ENCODE peak calls at places on chromosomes 13 and 19, in ten cellular contexts. U, Z, O, C, S, T, E, B, M and X are unnamed samples.

GRCh38 chr19:48807590-48808308 is 3.1 kb downstream of the BCAT2 start:
- DNase-seq in U (no peak), Z (no peak), O (peak), C (no peak), S (peak), T (no peak), E (no peak), B (no peak), M (peak), X (no peak)

GRCh38 chr13:98405107-98405571 is 171.8 kb downstream of the STK24 start:
- DNase-seq in U (no peak), Z (no peak), O (no peak), C (no peak), S (peak), T (no peak), E (no peak), B (no peak), M (peak), X (no peak)

GRCh38 chr13:94860981-94861407 is 148.6 kb upstream of the SOX21 start:
- DNase-seq in U (no peak), Z (no peak), O (no peak), C (no peak), S (no peak), T (no peak), E (no peak), B (no peak), M (no peak), X (no peak)

GRCh38 chr19:21202865-21203494 is 61.1 kb downstream of the ZNF431 start:
- DNase-seq in U (peak), Z (no peak), O (no peak), C (no peak), S (no peak), T (no peak), E (no peak), B (no peak), M (peak), X (no peak)

GRCh38 chr19:961866-962620 is 22.1 kb upstream of the WDR18 start:
- DNase-seq in U (no peak), Z (no peak), O (peak), C (no peak), S (no peak), T (no peak), E (peak), B (no peak), M (no peak), X (no peak)

GRCh38 chr13:27137759-27138158 is 33.9 kb downstream of the USP12 start:
- DNase-seq in U (no peak), Z (no peak), O (no peak), C (no peak), S (peak), T (no peak), E (no peak), B (no peak), M (no peak), X (no peak)

GRCh38 chr13:48739346-48740037 is 85.8 kb downstream of the CYSLTR2 start:
- DNase-seq in U (no peak), Z (no peak), O (no peak), C (no peak), S (no peak), T (no peak), E (no peak), B (no peak), M (no peak), X (no peak)

GRCh38 chr19:10517760-10518443 is 655 bp upstream of the S1PR5 start:
- DNase-seq in U (peak), Z (peak), O (no peak), C (no peak), S (peak), T (no peak), E (no peak), B (peak), M (peak), X (no peak)

GRCh38 chr19:20039203-20039723 is at the start of gene ZNF682:
- DNase-seq in U (peak), Z (peak), O (peak), C (peak), S (peak), T (peak), E (peak), B (peak), M (peak), X (peak)

GRCh38 chr13:23674795-23675640 is 104.8 kb downstream of the TNFRSF19 start:
- DNase-seq in U (peak), Z (no peak), O (no peak), C (no peak), S (no peak), T (no peak), E (no peak), B (no peak), M (no peak), X (no peak)

GRCh38 chr19:7294571-7295212 is 478 bp upstream of the INSR start:
- DNase-seq in U (no peak), Z (no peak), O (peak), C (peak), S (peak), T (peak), E (peak), B (peak), M (peak), X (peak)

GRCh38 chr13:68888832-68889231 is 1218.8 kb upstream of the ATXN8OS start:
- DNase-seq in U (no peak), Z (no peak), O (no peak), C (no peak), S (no peak), T (no peak), E (no peak), B (no peak), M (no peak), X (no peak)

GRCh38 chr19:55657004-55657747 is 2.3 kb downstream of the U2AF2 start:
- DNase-seq in U (no peak), Z (no peak), O (no peak), C (no peak), S (no peak), T (no peak), E (peak), B (peak), M (no peak), X (no peak)

GRCh38 chr19:11495481-11495880 is 10.2 kb downstream of the ZNF653 start:
- DNase-seq in U (no peak), Z (no peak), O (no peak), C (no peak), S (no peak), T (no peak), E (no peak), B (no peak), M (no peak), X (no peak)

GRCh38 chr13:77345150-77345780 is 18.4 kb upstream of the MYCBP2 start:
- DNase-seq in U (no peak), Z (no peak), O (no peak), C (no peak), S (no peak), T (no peak), E (no peak), B (no peak), M (no peak), X (no peak)

GRCh38 chr19:15549581-15549980 is 41.3 kb downstream of the CYP4F22 start:
- DNase-seq in U (no peak), Z (no peak), O (no peak), C (no peak), S (no peak), T (no peak), E (no peak), B (no peak), M (no peak), X (no peak)

GRCh38 chr19:3281026-3281425 is 56.6 kb downstream of the CELF5 start:
- DNase-seq in U (no peak), Z (no peak), O (no peak), C (no peak), S (peak), T (no peak), E (no peak), B (no peak), M (no peak), X (no peak)

GRCh38 chr13:43185206-43185605 is 161.8 kb downstream of the DNAJC15 start:
- DNase-seq in U (no peak), Z (no peak), O (no peak), C (no peak), S (no peak), T (no peak), E (no peak), B (no peak), M (no peak), X (no peak)

GRCh38 chr19:16901491-16902175 is 12.8 kb downstream of the F2RL3 start:
- DNase-seq in U (no peak), Z (no peak), O (no peak), C (no peak), S (no peak), T (no peak), E (no peak), B (no peak), M (no peak), X (no peak)

GRCh38 chr19:19405919-19406877 is 723 bp downstream of the GATAD2A start:
- DNase-seq in U (peak), Z (peak), O (peak), C (peak), S (peak), T (peak), E (peak), B (peak), M (peak), X (peak)

GRCh38 chr19:17454579-17454978 is 6.1 kb upstream of the TMEM221 start:
- DNase-seq in U (no peak), Z (no peak), O (no peak), C (no peak), S (peak), T (no peak), E (peak), B (no peak), M (peak), X (no peak)

GRCh38 chr19:46785054-46785979 is 3.1 kb downstream of the SLC1A5 start:
- DNase-seq in U (no peak), Z (no peak), O (no peak), C (no peak), S (no peak), T (no peak), E (no peak), B (no peak), M (no peak), X (no peak)

GRCh38 chr13:44818428-44818827 is 170.8 kb downstream of the NUFIP1 start:
- DNase-seq in U (peak), Z (no peak), O (no peak), C (no peak), S (no peak), T (no peak), E (no peak), B (no peak), M (peak), X (no peak)

GRCh38 chr13:100608906-100609305 is 20.3 kb upstream of the GGACT start:
- DNase-seq in U (no peak), Z (no peak), O (no peak), C (no peak), S (no peak), T (no peak), E (no peak), B (no peak), M (no peak), X (no peak)

GRCh38 chr13:109785141-109785891 is 1.1 kb downstream of the IRS2 start:
- DNase-seq in U (no peak), Z (peak), O (peak), C (peak), S (peak), T (peak), E (peak), B (peak), M (peak), X (peak)

GRCh38 chr19:9941236-9941635 is 4.9 kb upstream of the OLFM2 start:
- DNase-seq in U (no peak), Z (no peak), O (no peak), C (no peak), S (no peak), T (no peak), E (no peak), B (no peak), M (no peak), X (no peak)

GRCh38 chr13:114127473-114128347 is 4.7 kb downstream of the RASA3 start:
- DNase-seq in U (no peak), Z (no peak), O (peak), C (no peak), S (no peak), T (no peak), E (peak), B (peak), M (no peak), X (no peak)

GRCh38 chr19:483332-484072 is 12.8 kb upstream of the MADCAM1 start:
- DNase-seq in U (no peak), Z (no peak), O (peak), C (no peak), S (no peak), T (no peak), E (peak), B (no peak), M (no peak), X (peak)

GRCh38 chr19:16541526-16542044 is 652 bp downstream of the CHERP start:
- DNase-seq in U (no peak), Z (no peak), O (no peak), C (no peak), S (no peak), T (no peak), E (no peak), B (no peak), M (peak), X (no peak)

GRCh38 chr19:932647-933552 is 7.1 kb downstream of the ARID3A start:
- DNase-seq in U (peak), Z (peak), O (no peak), C (peak), S (peak), T (no peak), E (peak), B (peak), M (peak), X (peak)

GRCh38 chr13:113741101-113741731 is 17.8 kb upstream of the TMEM255B start:
- DNase-seq in U (no peak), Z (peak), O (no peak), C (no peak), S (no peak), T (no peak), E (peak), B (no peak), M (no peak), X (peak)

GRCh38 chr13:109783815-109784589 is 2.4 kb downstream of the IRS2 start:
- DNase-seq in U (no peak), Z (no peak), O (peak), C (peak), S (peak), T (no peak), E (peak), B (peak), M (peak), X (no peak)

GRCh38 chr19:45066921-45067661 is 9.2 kb downstream of the ZNF296 start:
- DNase-seq in U (no peak), Z (no peak), O (peak), C (no peak), S (no peak), T (no peak), E (no peak), B (no peak), M (peak), X (no peak)

GRCh38 chr19:35084078-35084762 is 31.4 kb upstream of the FXYD3 start:
- DNase-seq in U (no peak), Z (no peak), O (no peak), C (no peak), S (no peak), T (no peak), E (peak), B (no peak), M (no peak), X (no peak)

GRCh38 chr13:27534108-27534975 is 84.0 kb upstream of the MTIF3 start:
- DNase-seq in U (no peak), Z (no peak), O (no peak), C (no peak), S (no peak), T (no peak), E (no peak), B (no peak), M (no peak), X (peak)

GRCh38 chr13:53301449-53301848 is 272.8 kb downstream of the OLFM4 start:
- DNase-seq in U (no peak), Z (no peak), O (no peak), C (no peak), S (no peak), T (no peak), E (no peak), B (no peak), M (no peak), X (no peak)

GRCh38 chr13:61927648-61928047 is 512.0 kb upstream of the PCDH20 start:
- DNase-seq in U (no peak), Z (no peak), O (no peak), C (no peak), S (no peak), T (no peak), E (no peak), B (no peak), M (no peak), X (no peak)

GRCh38 chr19:33770107-33770506 is 26.6 kb upstream of the KCTD15 start:
- DNase-seq in U (no peak), Z (no peak), O (no peak), C (no peak), S (no peak), T (no peak), E (no peak), B (no peak), M (no peak), X (no peak)

GRCh38 chr19:33771308-33772101 is 25.2 kb upstream of the KCTD15 start:
- DNase-seq in U (peak), Z (peak), O (no peak), C (peak), S (peak), T (peak), E (no peak), B (peak), M (peak), X (peak)

GRCh38 chr19:33766623-33767022 is 30.0 kb upstream of the KCTD15 start:
- DNase-seq in U (no peak), Z (no peak), O (no peak), C (no peak), S (no peak), T (no peak), E (no peak), B (no peak), M (no peak), X (no peak)

GRCh38 chr19:33769208-33769607 is 27.5 kb upstream of the KCTD15 start:
- DNase-seq in U (no peak), Z (no peak), O (no peak), C (no peak), S (no peak), T (no peak), E (no peak), B (no peak), M (no peak), X (no peak)

GRCh38 chr19:33767898-33768413 is 28.7 kb upstream of the KCTD15 start:
- DNase-seq in U (no peak), Z (no peak), O (no peak), C (no peak), S (no peak), T (no peak), E (no peak), B (no peak), M (peak), X (no peak)
- TF ChIP-seq CTCF in U (no peak), Z (no peak), O (no peak), C (no peak), S (no peak), T (no peak), E (no peak), B (no peak), M (peak), X (no peak)

GRCh38 chr19:6261883-6262282 is 17.9 kb downstream of the MLLT1 start:
- DNase-seq in U (no peak), Z (no peak), O (peak), C (no peak), S (no peak), T (no peak), E (no peak), B (no peak), M (no peak), X (no peak)

GRCh38 chr19:6264803-6265202 is 15.0 kb downstream of the MLLT1 start:
- DNase-seq in U (no peak), Z (no peak), O (no peak), C (no peak), S (no peak), T (no peak), E (no peak), B (no peak), M (no peak), X (no peak)

GRCh38 chr19:6262519-6262918 is 17.3 kb downstream of the MLLT1 start:
- DNase-seq in U (no peak), Z (no peak), O (peak), C (no peak), S (no peak), T (no peak), E (no peak), B (no peak), M (no peak), X (no peak)

GRCh38 chr19:6264077-6264445 is 15.7 kb downstream of the MLLT1 start:
- DNase-seq in U (no peak), Z (no peak), O (no peak), C (no peak), S (no peak), T (no peak), E (no peak), B (no peak), M (no peak), X (no peak)

GRCh38 chr19:6263306-6264076 is 16.3 kb downstream of the MLLT1 start:
- DNase-seq in U (no peak), Z (no peak), O (no peak), C (no peak), S (no peak), T (no peak), E (no peak), B (no peak), M (no peak), X (no peak)
- TF ChIP-seq CTCF in U (no peak), Z (no peak), O (no peak), C (no peak), S (no peak), T (no peak), E (no peak), B (no peak), M (no peak), X (no peak)

GRCh38 chr19:42122691-42123607 is 9.3 kb downstream of the POU2F2 start:
- DNase-seq in U (no peak), Z (peak), O (no peak), C (no peak), S (no peak), T (no peak), E (no peak), B (no peak), M (no peak), X (no peak)
- TF ChIP-seq CTCF in U (no peak), Z (no peak), O (no peak), C (no peak), S (no peak), T (no peak), E (no peak), B (no peak), M (no peak), X (no peak)

GRCh38 chr13:101757446-101758039 is 305.1 kb downstream of the ITGBL1 start:
- DNase-seq in U (peak), Z (no peak), O (no peak), C (no peak), S (no peak), T (no peak), E (no peak), B (no peak), M (no peak), X (no peak)
- TF ChIP-seq CTCF in U (peak), Z (peak), O (no peak), C (peak), S (peak), T (peak), E (peak), B (peak), M (peak), X (no peak)

GRCh38 chr13:66714795-66715194 is 515.3 kb downstream of the PCDH9 start:
- DNase-seq in U (no peak), Z (no peak), O (no peak), C (no peak), S (no peak), T (no peak), E (no peak), B (no peak), M (no peak), X (no peak)
- TF ChIP-seq CTCF in U (no peak), Z (no peak), O (no peak), C (no peak), S (no peak), T (no peak), E (no peak), B (no peak), M (peak), X (no peak)

DNA sequence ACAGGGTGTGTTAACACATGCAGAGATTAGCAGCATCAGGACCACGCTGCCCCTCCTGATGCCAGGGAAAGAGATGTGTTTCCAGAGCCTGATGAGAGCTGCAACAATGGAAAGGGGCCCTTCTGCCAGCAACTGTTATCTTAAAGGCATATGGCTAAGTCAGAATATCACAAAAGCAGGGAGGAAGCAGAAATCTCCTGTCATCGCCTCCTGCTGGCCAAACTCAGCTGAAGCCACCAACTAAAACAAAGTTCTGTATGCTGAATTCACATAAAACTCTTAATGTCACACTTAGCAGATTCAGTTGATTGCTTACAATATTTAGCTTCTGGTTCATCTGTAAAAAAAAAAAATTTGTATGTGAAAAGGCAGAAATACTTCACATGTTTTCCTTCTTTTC is 178.2 kb downstream of the GPC5 start:
- DNase-seq in U (no peak), Z (no peak), O (no peak), C (no peak), S (peak), T (no peak), E (no peak), B (no peak), M (peak), X (no peak)
- TF ChIP-seq CTCF in U (no peak), Z (no peak), O (no peak), C (no peak), S (peak), T (no peak), E (no peak), B (no peak), M (peak), X (no peak)

DNA sequence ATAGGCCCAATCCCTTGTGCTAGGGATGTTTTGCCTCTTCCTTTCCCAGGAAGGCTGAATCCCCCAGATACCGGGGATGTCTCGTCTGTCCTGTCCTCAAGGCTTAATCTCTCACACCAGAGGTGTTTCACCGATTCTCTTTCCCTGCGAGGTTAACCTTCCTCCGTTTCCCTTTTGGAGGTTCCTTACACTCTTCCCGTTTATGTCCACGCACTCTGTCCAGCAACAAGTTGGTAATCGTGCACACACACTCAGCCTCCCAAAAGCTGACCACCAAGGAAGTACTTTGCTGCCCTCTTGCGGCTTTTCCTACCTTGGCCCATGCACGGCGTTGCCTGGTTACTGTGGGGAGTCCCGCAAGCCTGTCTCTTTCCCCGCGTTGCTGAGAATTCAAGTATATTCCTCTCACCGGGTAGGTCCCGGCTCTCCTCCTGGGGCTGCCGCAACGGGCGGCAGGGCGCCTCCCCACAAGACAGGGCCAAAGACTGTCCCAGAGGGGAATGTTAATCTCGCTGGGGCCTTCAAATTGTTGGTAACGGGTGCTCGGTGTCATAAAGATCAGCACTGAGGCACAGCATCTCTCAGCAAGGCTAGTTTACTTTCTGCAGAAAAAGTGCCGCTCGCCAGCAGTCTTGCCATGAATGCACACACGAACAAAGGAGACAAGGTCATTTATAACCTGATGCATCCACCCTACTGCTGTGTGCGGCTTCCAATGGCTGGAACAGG is 36.7 kb upstream of the CD177 start:
- DNase-seq in U (peak), Z (no peak), O (no peak), C (no peak), S (no peak), T (no peak), E (no peak), B (no peak), M (peak), X (no peak)
- TF ChIP-seq CTCF in U (peak), Z (no peak), O (no peak), C (no peak), S (no peak), T (no peak), E (no peak), B (peak), M (peak), X (no peak)